ENCODE peak calls at places on chromosome 9, in four cellular contexts. One of them, this sample, is unnamed.

GRCh38 chr9:69389437-69389995 is 64.5 kb downstream of the ENTREP1 start:
- DNase-seq in T-helper 2 cell: no peak
- DNase-seq in GM04503: no peak
- DNase-seq in LHCN-M2: no peak
- DNase-seq in this sample: no peak

GRCh38 chr9:98097836-98098235 is 21.2 kb downstream of the TRIM14 start:
- DNase-seq in GM04503: no peak
- DNase-seq in T-helper 2 cell: no peak
- DNase-seq in LHCN-M2: no peak
- DNase-seq in this sample: no peak

GRCh38 chr9:71929791-71930440 is 18.5 kb downstream of the C9orf85 start:
- DNase-seq in LHCN-M2: peak; percentile 33
- DNase-seq in GM04503: peak; percentile 50
- DNase-seq in T-helper 2 cell: no peak
- DNase-seq in this sample: no peak

GRCh38 chr9:103037508-103038477 is 42.7 kb downstream of the CYLC2 start:
- DNase-seq in T-helper 2 cell: no peak
- DNase-seq in GM04503: no peak
- DNase-seq in LHCN-M2: no peak
- DNase-seq in this sample: no peak

GRCh38 chr9:21803674-21804048 is 1.2 kb downstream of the MTAP start:
- DNase-seq in GM04503: no peak
- DNase-seq in T-helper 2 cell: no peak
- DNase-seq in LHCN-M2: no peak
- DNase-seq in this sample: no peak

GRCh38 chr9:81841326-81841725 is 86.9 kb upstream of the SPATA31D4 start:
- DNase-seq in GM04503: no peak
- DNase-seq in T-helper 2 cell: no peak
- DNase-seq in LHCN-M2: no peak
- DNase-seq in this sample: no peak

GRCh38 chr9:124774131-124774978 is 2.6 kb upstream of the OLFML2A start:
- DNase-seq in LHCN-M2: peak; percentile 68
- DNase-seq in T-helper 2 cell: peak; percentile 57
- DNase-seq in GM04503: no peak
- DNase-seq in this sample: peak; percentile 74

GRCh38 chr9:74577956-74578355 is 80.8 kb downstream of the RORB start:
- DNase-seq in LHCN-M2: peak; percentile 4
- DNase-seq in T-helper 2 cell: no peak
- DNase-seq in GM04503: no peak
- DNase-seq in this sample: no peak

GRCh38 chr9:93952119-93952783 is 2.9 kb downstream of the BARX1 start:
- DNase-seq in GM04503: no peak
- DNase-seq in LHCN-M2: no peak
- DNase-seq in T-helper 2 cell: no peak
- DNase-seq in this sample: no peak

GRCh38 chr9:13427587-13427986 is 148.1 kb upstream of the MPDZ start:
- DNase-seq in T-helper 2 cell: no peak
- DNase-seq in LHCN-M2: peak; percentile 40
- DNase-seq in GM04503: no peak
- DNase-seq in this sample: no peak

GRCh38 chr9:87812375-87813118 is 70.1 kb upstream of the SPATA31E1 start:
- DNase-seq in LHCN-M2: peak; percentile 77
- DNase-seq in GM04503: peak; percentile 34
- DNase-seq in T-helper 2 cell: no peak
- DNase-seq in this sample: no peak

GRCh38 chr9:133417541-133418461 is at the start of gene REXO4:
- DNase-seq in GM04503: peak; percentile 56
- DNase-seq in T-helper 2 cell: peak; percentile 77
- DNase-seq in LHCN-M2: peak; percentile 89
- DNase-seq in this sample: peak; percentile 66

GRCh38 chr9:98117984-98118639 is 910 bp downstream of the TRIM14 start:
- DNase-seq in T-helper 2 cell: peak; percentile 42
- DNase-seq in LHCN-M2: peak; percentile 39
- DNase-seq in GM04503: no peak
- DNase-seq in this sample: peak; percentile 26

GRCh38 chr9:103245369-103245768 is 250.2 kb downstream of the CYLC2 start:
- DNase-seq in LHCN-M2: no peak
- DNase-seq in T-helper 2 cell: no peak
- DNase-seq in GM04503: no peak
- DNase-seq in this sample: no peak

GRCh38 chr9:101530076-101530711 is 3.5 kb upstream of the RNF20 start:
- DNase-seq in LHCN-M2: peak; percentile 72
- DNase-seq in T-helper 2 cell: peak; percentile 46
- DNase-seq in GM04503: no peak
- DNase-seq in this sample: peak; percentile 50